ENCODE peak calls at places on chromosome 22, in ten cellular contexts. One of them, this sample, is unnamed.

GRCh38 chr22:45290410-45290936 is 5.7 kb downstream of the UPK3A start:
- DNase-seq in fibroblast of lung: peak; percentile 54
- DNase-seq in keratinocyte: no peak
- DNase-seq in BJ: peak; percentile 49
- DNase-seq in lower leg skin: peak; percentile 75
- DNase-seq in IMR-90: peak; percentile 83
- DNase-seq in mammary epithelial cell: peak; percentile 67
- DNase-seq in cardiac fibroblast: peak; percentile 42
- DNase-seq in retinal pigment epithelial cell: peak; percentile 77
- DNase-seq in AG10803: peak; percentile 77
- DNase-seq in this sample: no peak

GRCh38 chr22:30634477-30635233 is 926 bp upstream of the SLC35E4 start:
- DNase-seq in cardiac fibroblast: peak; percentile 88
- DNase-seq in retinal pigment epithelial cell: no peak
- DNase-seq in AG10803: peak; percentile 87
- DNase-seq in mammary epithelial cell: peak; percentile 82
- DNase-seq in fibroblast of lung: peak; percentile 80
- DNase-seq in IMR-90: peak; percentile 89
- DNase-seq in lower leg skin: peak; percentile 86
- DNase-seq in keratinocyte: peak; percentile 58
- DNase-seq in BJ: no peak
- DNase-seq in this sample: peak; percentile 73

GRCh38 chr22:21612858-21613257 is 17.0 kb downstream of the YDJC start:
- DNase-seq in mammary epithelial cell: peak; percentile 26
- DNase-seq in keratinocyte: no peak
- DNase-seq in AG10803: no peak
- DNase-seq in lower leg skin: no peak
- DNase-seq in BJ: no peak
- DNase-seq in fibroblast of lung: no peak
- DNase-seq in retinal pigment epithelial cell: no peak
- DNase-seq in cardiac fibroblast: no peak
- DNase-seq in IMR-90: no peak
- DNase-seq in this sample: no peak

GRCh38 chr22:49956418-49956770 is 4.2 kb upstream of the PIM3 start:
- DNase-seq in BJ: no peak
- DNase-seq in IMR-90: no peak
- DNase-seq in mammary epithelial cell: no peak
- DNase-seq in cardiac fibroblast: no peak
- DNase-seq in fibroblast of lung: no peak
- DNase-seq in retinal pigment epithelial cell: no peak
- DNase-seq in AG10803: no peak
- DNase-seq in keratinocyte: no peak
- DNase-seq in lower leg skin: no peak
- DNase-seq in this sample: no peak

GRCh38 chr22:38715176-38715764 is 9.5 kb downstream of the GTPBP1 start:
- DNase-seq in AG10803: no peak
- DNase-seq in mammary epithelial cell: no peak
- DNase-seq in fibroblast of lung: no peak
- DNase-seq in IMR-90: no peak
- DNase-seq in keratinocyte: no peak
- DNase-seq in cardiac fibroblast: no peak
- DNase-seq in retinal pigment epithelial cell: no peak
- DNase-seq in BJ: no peak
- DNase-seq in lower leg skin: no peak
- DNase-seq in this sample: no peak

GRCh38 chr22:28430656-28431055 is 249.0 kb downstream of the TTC28 start:
- DNase-seq in keratinocyte: no peak
- DNase-seq in fibroblast of lung: peak; percentile 14
- DNase-seq in IMR-90: no peak
- DNase-seq in AG10803: peak; percentile 60
- DNase-seq in lower leg skin: no peak
- DNase-seq in BJ: no peak
- DNase-seq in mammary epithelial cell: no peak
- DNase-seq in retinal pigment epithelial cell: no peak
- DNase-seq in cardiac fibroblast: peak; percentile 58
- DNase-seq in this sample: no peak

GRCh38 chr22:19674129-19674928 is 40.0 kb upstream of the SEPTIN5 start:
- DNase-seq in mammary epithelial cell: no peak
- DNase-seq in keratinocyte: no peak
- DNase-seq in lower leg skin: no peak
- DNase-seq in IMR-90: no peak
- DNase-seq in cardiac fibroblast: peak; percentile 43
- DNase-seq in retinal pigment epithelial cell: no peak
- DNase-seq in AG10803: no peak
- DNase-seq in BJ: no peak
- DNase-seq in fibroblast of lung: no peak
- DNase-seq in this sample: no peak

GRCh38 chr22:27804683-27805297 is 3.2 kb upstream of the MN1 start:
- DNase-seq in cardiac fibroblast: peak; percentile 82
- DNase-seq in BJ: no peak
- DNase-seq in lower leg skin: no peak
- DNase-seq in retinal pigment epithelial cell: no peak
- DNase-seq in mammary epithelial cell: peak; percentile 41
- DNase-seq in keratinocyte: no peak
- DNase-seq in fibroblast of lung: peak; percentile 58
- DNase-seq in IMR-90: peak; percentile 64
- DNase-seq in AG10803: peak; percentile 70
- DNase-seq in this sample: peak; percentile 12

GRCh38 chr22:19058713-19059451 is 63.3 kb downstream of the DGCR2 start:
- DNase-seq in AG10803: no peak
- DNase-seq in cardiac fibroblast: no peak
- DNase-seq in lower leg skin: no peak
- DNase-seq in fibroblast of lung: no peak
- DNase-seq in keratinocyte: no peak
- DNase-seq in mammary epithelial cell: no peak
- DNase-seq in retinal pigment epithelial cell: no peak
- DNase-seq in IMR-90: no peak
- DNase-seq in BJ: no peak
- DNase-seq in this sample: no peak

GRCh38 chr22:22355233-22355834 is 110.7 kb downstream of the VPREB1 start:
- DNase-seq in fibroblast of lung: no peak
- DNase-seq in AG10803: no peak
- DNase-seq in retinal pigment epithelial cell: no peak
- DNase-seq in cardiac fibroblast: no peak
- DNase-seq in lower leg skin: no peak
- DNase-seq in IMR-90: no peak
- DNase-seq in keratinocyte: no peak
- DNase-seq in mammary epithelial cell: no peak
- DNase-seq in BJ: no peak
- DNase-seq in this sample: no peak

GRCh38 chr22:34760276-34761008 is 305.5 kb upstream of the ISX start:
- DNase-seq in BJ: no peak
- DNase-seq in retinal pigment epithelial cell: no peak
- DNase-seq in fibroblast of lung: no peak
- DNase-seq in IMR-90: no peak
- DNase-seq in lower leg skin: no peak
- DNase-seq in mammary epithelial cell: peak; percentile 80
- DNase-seq in keratinocyte: no peak
- DNase-seq in AG10803: no peak
- DNase-seq in cardiac fibroblast: no peak
- DNase-seq in this sample: no peak

GRCh38 chr22:48662476-48663150 is 1165.1 kb downstream of the BRD1 start:
- DNase-seq in lower leg skin: no peak
- DNase-seq in retinal pigment epithelial cell: no peak
- DNase-seq in fibroblast of lung: no peak
- DNase-seq in cardiac fibroblast: no peak
- DNase-seq in BJ: no peak
- DNase-seq in mammary epithelial cell: no peak
- DNase-seq in AG10803: no peak
- DNase-seq in IMR-90: no peak
- DNase-seq in keratinocyte: no peak
- DNase-seq in this sample: no peak

GRCh38 chr22:31045900-31046587 is 35.1 kb upstream of the SMTN start:
- DNase-seq in mammary epithelial cell: no peak
- DNase-seq in AG10803: no peak
- DNase-seq in retinal pigment epithelial cell: no peak
- DNase-seq in cardiac fibroblast: no peak
- DNase-seq in IMR-90: no peak
- DNase-seq in lower leg skin: no peak
- DNase-seq in BJ: no peak
- DNase-seq in keratinocyte: no peak
- DNase-seq in fibroblast of lung: no peak
- DNase-seq in this sample: no peak

DNA sequence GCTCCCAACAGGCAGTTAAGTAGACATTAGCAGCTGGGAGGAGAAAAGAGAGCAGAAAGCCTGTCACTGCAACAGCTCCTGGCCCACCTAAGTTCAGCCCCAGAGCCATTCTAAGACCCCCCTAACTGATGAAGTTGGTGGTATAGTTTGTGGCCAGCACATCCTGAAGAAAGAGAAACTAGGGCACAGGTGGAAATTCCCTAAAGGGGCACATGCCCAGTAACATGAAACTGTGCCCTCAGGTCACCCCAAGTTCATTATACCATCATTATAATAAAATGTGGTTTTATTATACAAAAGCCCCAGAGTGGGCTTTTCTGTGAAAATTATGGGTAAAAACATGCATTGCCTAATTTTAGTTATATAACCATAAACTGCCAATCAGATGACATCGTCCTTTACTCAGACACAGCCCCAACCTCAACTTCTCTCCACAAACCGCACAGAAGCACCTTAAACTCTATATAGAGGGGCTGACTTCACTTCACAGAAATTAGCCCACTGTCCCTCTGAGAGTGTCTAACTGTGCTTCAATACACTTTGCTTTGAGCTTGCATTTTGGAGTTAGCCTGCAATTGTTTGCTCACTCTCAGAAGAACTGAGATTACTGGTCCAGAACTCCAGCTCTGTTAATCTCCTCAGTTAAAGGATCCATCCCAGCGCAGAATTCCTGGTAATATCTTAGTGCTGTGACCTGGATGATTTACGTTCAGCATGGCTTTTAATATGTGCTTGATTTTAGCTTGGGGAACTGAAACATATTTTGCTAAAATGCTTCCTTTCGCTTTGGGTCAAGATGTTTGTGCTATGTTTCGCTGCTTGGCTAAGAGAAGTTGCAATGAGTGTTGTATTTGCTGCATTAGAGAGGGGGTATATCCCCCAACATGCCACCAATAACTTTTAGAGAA is 1.8 kb upstream of the APOL3 start:
- DNase-seq in cardiac fibroblast: no peak
- DNase-seq in mammary epithelial cell: no peak
- DNase-seq in lower leg skin: no peak
- DNase-seq in AG10803: no peak
- DNase-seq in fibroblast of lung: peak; percentile 22
- DNase-seq in BJ: no peak
- DNase-seq in IMR-90: no peak
- DNase-seq in keratinocyte: no peak
- DNase-seq in retinal pigment epithelial cell: no peak
- DNase-seq in this sample: no peak
- H3K4me3 ChIP-seq in cardiac fibroblast: no peak overlapping the region
- H3K4me3 ChIP-seq in mammary epithelial cell: no peak overlapping the region
- H3K4me3 ChIP-seq in lower leg skin: no peak overlapping the region
- H3K4me3 ChIP-seq in AG10803: no peak overlapping the region
- H3K4me3 ChIP-seq in fibroblast of lung: no peak overlapping the region
- H3K4me3 ChIP-seq in BJ: no peak overlapping the region
- H3K4me3 ChIP-seq in IMR-90: no peak overlapping the region
- H3K4me3 ChIP-seq in keratinocyte: no peak overlapping the region
- H3K4me3 ChIP-seq in retinal pigment epithelial cell: no peak overlapping the region
- H3K4me3 ChIP-seq in this sample: no peak overlapping the region

GRCh38 chr22:44057411-44057987 is 33.4 kb downstream of the PARVB start:
- DNase-seq in BJ: no peak
- DNase-seq in AG10803: no peak
- DNase-seq in fibroblast of lung: no peak
- DNase-seq in mammary epithelial cell: no peak
- DNase-seq in cardiac fibroblast: peak; percentile 55
- DNase-seq in retinal pigment epithelial cell: no peak
- DNase-seq in lower leg skin: peak; percentile 42
- DNase-seq in IMR-90: no peak
- DNase-seq in keratinocyte: no peak
- DNase-seq in this sample: no peak
- H3K4me3 ChIP-seq in BJ: no peak overlapping the region
- H3K4me3 ChIP-seq in AG10803: no peak overlapping the region
- H3K4me3 ChIP-seq in fibroblast of lung: no peak overlapping the region
- H3K4me3 ChIP-seq in mammary epithelial cell: no peak overlapping the region
- H3K4me3 ChIP-seq in cardiac fibroblast: no peak overlapping the region
- H3K4me3 ChIP-seq in retinal pigment epithelial cell: no peak overlapping the region
- H3K4me3 ChIP-seq in lower leg skin: no peak overlapping the region
- H3K4me3 ChIP-seq in IMR-90: no peak overlapping the region
- H3K4me3 ChIP-seq in keratinocyte: no peak overlapping the region
- H3K4me3 ChIP-seq in this sample: no peak overlapping the region

GRCh38 chr22:40177738-40178416 is at the start of gene TNRC6B:
- DNase-seq in AG10803: peak; percentile 97
- DNase-seq in fibroblast of lung: peak; percentile 98
- DNase-seq in BJ: peak; percentile 92
- DNase-seq in keratinocyte: peak; percentile 82
- DNase-seq in retinal pigment epithelial cell: peak; percentile 94
- DNase-seq in lower leg skin: peak; percentile 92
- DNase-seq in mammary epithelial cell: peak; percentile 97
- DNase-seq in IMR-90: peak; percentile 98
- DNase-seq in cardiac fibroblast: peak; percentile 98
- DNase-seq in this sample: peak; percentile 83
- H3K4me3 ChIP-seq in AG10803: peak within 1 kb of the TSS; percentile 73
- H3K4me3 ChIP-seq in fibroblast of lung: peak within 1 kb of the TSS; percentile 72
- H3K4me3 ChIP-seq in BJ: peak within 1 kb of the TSS; percentile 64
- H3K4me3 ChIP-seq in keratinocyte: peak within 1 kb of the TSS; percentile 62
- H3K4me3 ChIP-seq in retinal pigment epithelial cell: peak within 1 kb of the TSS; percentile 100
- H3K4me3 ChIP-seq in lower leg skin: peak within 1 kb of the TSS; percentile 33
- H3K4me3 ChIP-seq in mammary epithelial cell: peak within 1 kb of the TSS; percentile 53
- H3K4me3 ChIP-seq in IMR-90: peak within 1 kb of the TSS; percentile 60
- H3K4me3 ChIP-seq in cardiac fibroblast: peak within 1 kb of the TSS; percentile 67
- H3K4me3 ChIP-seq in this sample: peak within 1 kb of the TSS; percentile 90

GRCh38 chr22:46537221-46537945 is at the start of gene CELSR1:
- DNase-seq in BJ: no peak
- DNase-seq in retinal pigment epithelial cell: no peak
- DNase-seq in keratinocyte: no peak
- DNase-seq in IMR-90: peak; percentile 11
- DNase-seq in AG10803: no peak
- DNase-seq in cardiac fibroblast: peak; percentile 22
- DNase-seq in mammary epithelial cell: peak; percentile 83
- DNase-seq in fibroblast of lung: peak; percentile 67
- DNase-seq in lower leg skin: no peak
- DNase-seq in this sample: no peak

GRCh38 chr22:46538816-46539163 is 1.4 kb upstream of the CELSR1 start:
- DNase-seq in retinal pigment epithelial cell: no peak
- DNase-seq in IMR-90: peak; percentile 63
- DNase-seq in BJ: no peak
- DNase-seq in lower leg skin: no peak
- DNase-seq in fibroblast of lung: peak; percentile 71
- DNase-seq in mammary epithelial cell: peak; percentile 78
- DNase-seq in cardiac fibroblast: peak; percentile 31
- DNase-seq in AG10803: peak; percentile 41
- DNase-seq in keratinocyte: no peak
- DNase-seq in this sample: no peak

GRCh38 chr22:46537946-46538815 is 761 bp upstream of the CELSR1 start:
- DNase-seq in cardiac fibroblast: peak; percentile 43
- DNase-seq in IMR-90: peak; percentile 27
- DNase-seq in fibroblast of lung: peak; percentile 65
- DNase-seq in retinal pigment epithelial cell: no peak
- DNase-seq in lower leg skin: no peak
- DNase-seq in keratinocyte: no peak
- DNase-seq in BJ: no peak
- DNase-seq in AG10803: peak; percentile 17
- DNase-seq in mammary epithelial cell: peak; percentile 66
- DNase-seq in this sample: no peak

GRCh38 chr22:46541536-46541935 is 4.1 kb upstream of the CELSR1 start:
- DNase-seq in retinal pigment epithelial cell: no peak
- DNase-seq in mammary epithelial cell: no peak
- DNase-seq in fibroblast of lung: no peak
- DNase-seq in IMR-90: no peak
- DNase-seq in lower leg skin: no peak
- DNase-seq in AG10803: no peak
- DNase-seq in BJ: no peak
- DNase-seq in cardiac fibroblast: no peak
- DNase-seq in keratinocyte: no peak
- DNase-seq in this sample: no peak

GRCh38 chr22:46539169-46539568 is 1.7 kb upstream of the CELSR1 start:
- DNase-seq in AG10803: no peak
- DNase-seq in fibroblast of lung: no peak
- DNase-seq in cardiac fibroblast: no peak
- DNase-seq in retinal pigment epithelial cell: no peak
- DNase-seq in BJ: no peak
- DNase-seq in keratinocyte: no peak
- DNase-seq in lower leg skin: no peak
- DNase-seq in IMR-90: no peak
- DNase-seq in mammary epithelial cell: peak; percentile 75
- DNase-seq in this sample: no peak
- H3K4me3 ChIP-seq in AG10803: no peak overlapping the region
- H3K4me3 ChIP-seq in fibroblast of lung: no peak overlapping the region
- H3K4me3 ChIP-seq in cardiac fibroblast: peak overlapping the region; percentile 48
- H3K4me3 ChIP-seq in retinal pigment epithelial cell: no peak overlapping the region
- H3K4me3 ChIP-seq in BJ: no peak overlapping the region
- H3K4me3 ChIP-seq in keratinocyte: peak overlapping the region; percentile 64
- H3K4me3 ChIP-seq in lower leg skin: no peak overlapping the region
- H3K4me3 ChIP-seq in IMR-90: no peak overlapping the region
- H3K4me3 ChIP-seq in mammary epithelial cell: peak overlapping the region; percentile 83
- H3K4me3 ChIP-seq in this sample: peak overlapping the region; percentile 67

This sample was measured in Panc1.